ENCODE peak calls at places on chromosomes 6 and 20, in four cellular contexts. O is lung, K is HCT116, S is uterus. V is an unnamed sample.
A peak's percentile ranks its signal among the peaks of the same experiment; 100 is the strongest.

GRCh38 chr6:8193541-8193940 is 91.2 kb upstream of the EEF1E1 start:
- DNase-seq in O (no peak), K (no peak), S (no peak), V (no peak)

GRCh38 chr6:15322781-15323536 is 77.1 kb downstream of the JARID2 start:
- DNase-seq in O (no peak), K (peak; percentile 16), S (no peak), V (no peak)

GRCh38 chr20:21235713-21236445 is 67.3 kb upstream of the XRN2 start:
- DNase-seq in O (peak; percentile 55), K (peak; percentile 51), S (peak; percentile 43), V (peak; percentile 65)

GRCh38 chr20:18808712-18809111 is 4.9 kb upstream of the SCP2D1 start:
- DNase-seq in O (no peak), K (no peak), S (no peak), V (no peak)

GRCh38 chr6:133502451-133503259 is 261.5 kb downstream of the EYA4 start:
- DNase-seq in O (no peak), K (no peak), S (no peak), V (no peak)

GRCh38 chr6:9933674-9934073 is 481.2 kb downstream of the TFAP2A start:
- DNase-seq in O (no peak), K (no peak), S (no peak), V (no peak)

GRCh38 chr20:15930324-15931305 is 642.6 kb downstream of the KIF16B start:
- DNase-seq in O (peak; percentile 38), K (no peak), S (no peak), V (peak; percentile 34)

GRCh38 chr6:152309648-152310047 is 327.5 kb downstream of the SYNE1 start:
- DNase-seq in O (no peak), K (no peak), S (no peak), V (no peak)

GRCh38 chr6:137866200-137866913 is 702 bp upstream of the TNFAIP3 start:
- DNase-seq in O (no peak), K (no peak), S (peak; percentile 68), V (no peak)

GRCh38 chr6:5337573-5337972 is 76.3 kb downstream of the FARS2 start:
- DNase-seq in O (no peak), K (no peak), S (no peak), V (no peak)

GRCh38 chr6:74408844-74409243 is 712.8 kb downstream of the CD109 start:
- DNase-seq in O (no peak), K (no peak), S (no peak), V (no peak)

GRCh38 chr6:109239192-109239917 is 142.9 kb downstream of the CD164 start:
- DNase-seq in O (no peak), K (no peak), S (no peak), V (no peak)

GRCh38 chr6:138973481-138974140 is 14.4 kb downstream of the REPS1 start:
- DNase-seq in O (no peak), K (no peak), S (no peak), V (no peak)

GRCh38 chr20:62117658-62118057 is 4.6 kb upstream of the LSM14B start:
- DNase-seq in O (no peak), K (no peak), S (no peak), V (no peak)

GRCh38 chr6:28880894-28881780 is 42.6 kb downstream of the TRIM27 start:
- DNase-seq in O (peak; percentile 67), K (peak; percentile 62), S (peak; percentile 81), V (peak; percentile 57)

GRCh38 chr6:30450908-30451818 is 38.1 kb upstream of the HLA-E start:
- DNase-seq in O (no peak), K (no peak), S (no peak), V (no peak)

DNA sequence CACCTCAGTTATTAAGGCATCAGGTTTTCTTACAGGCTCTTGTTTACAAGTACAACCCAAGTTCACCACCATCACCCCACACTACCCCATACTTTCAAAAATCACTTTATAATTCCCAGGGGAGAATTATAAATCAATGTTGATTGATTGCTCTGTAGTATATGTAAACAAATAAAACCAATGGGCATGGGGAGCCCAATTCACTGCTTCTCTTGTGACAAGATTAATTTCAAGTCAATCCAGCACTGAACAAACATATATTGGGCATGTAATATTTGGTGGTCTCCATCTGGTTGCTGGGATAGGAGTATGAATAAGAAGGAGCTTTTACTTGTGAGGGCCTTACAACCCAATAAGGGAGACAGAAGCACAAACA is 95.8 kb downstream of the CLVS2 start:
- DNase-seq in O (no peak), K (no peak), S (no peak), V (no peak)
- H3K9me3 ChIP-seq in O (no peaks in the 10 kb centered on the region), K (no peaks in the 10 kb centered on the region), S (no peaks in the 10 kb centered on the region), V (no peaks in the 10 kb centered on the region)

GRCh38 chr6:93858213-93858612 is 438.9 kb upstream of the EPHA7 start:
- DNase-seq in O (no peak), K (no peak), S (no peak), V (peak; percentile 94)

GRCh38 chr6:93859964-93860363 is 440.6 kb upstream of the EPHA7 start:
- DNase-seq in O (no peak), K (no peak), S (no peak), V (no peak)
- H3K4me1 ChIP-seq in O (no peaks in the 10 kb centered on the region), K (no peaks in the 10 kb centered on the region), S (no peaks in the 10 kb centered on the region), V (peaks cover 16% of the 10 kb centered on the region)

DNA sequence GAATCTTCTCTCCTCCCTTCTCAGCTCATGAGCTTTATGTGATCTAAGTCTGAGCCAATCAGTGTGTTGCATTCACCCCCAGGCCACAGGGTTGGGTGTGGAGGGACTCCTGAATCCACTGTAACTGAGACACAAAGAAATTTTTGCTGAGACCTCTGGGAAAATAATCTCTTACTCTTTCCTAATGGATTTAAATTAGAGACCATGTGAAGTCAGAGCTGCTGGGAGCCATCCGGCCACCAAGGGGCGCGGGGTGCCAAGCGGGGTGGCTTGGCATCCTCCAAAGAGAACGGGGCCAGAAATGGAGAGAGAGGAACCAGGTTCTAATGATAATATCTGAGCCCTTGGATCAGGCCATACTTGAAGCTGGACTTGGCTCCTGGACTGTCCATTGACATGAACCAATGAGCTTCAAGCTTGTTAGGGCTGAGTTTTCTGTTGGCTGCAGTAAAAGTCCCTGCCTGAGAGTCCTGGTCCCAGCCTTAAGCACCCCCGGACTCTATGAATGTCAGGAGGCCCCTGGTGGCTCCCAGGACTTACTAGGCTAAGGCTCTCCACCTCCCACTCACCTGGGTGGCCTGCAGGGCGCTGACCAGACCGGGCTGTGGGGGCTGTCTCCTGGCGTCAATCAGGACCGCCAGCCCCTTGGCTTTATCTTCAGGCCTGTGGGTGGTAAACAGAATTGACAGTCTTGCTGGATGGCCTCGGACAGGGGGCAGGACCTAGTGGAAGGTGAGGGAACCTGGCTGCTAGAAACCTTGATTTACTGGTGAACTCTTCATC is 32.8 kb downstream of the KIAA1755 start:
- DNase-seq in O (no peak), K (no peak), S (no peak), V (no peak)
- H3K9me3 ChIP-seq in O (no peaks in the 10 kb centered on the region), K (no peaks in the 10 kb centered on the region), S (no peaks in the 10 kb centered on the region), V (no peaks in the 10 kb centered on the region)

GRCh38 chr20:48813930-48814546 is 13.8 kb downstream of the PREX1 start:
- DNase-seq in O (no peak), K (no peak), S (no peak), V (no peak)
- H3K4me1 ChIP-seq in O (no peaks in the 10 kb centered on the region), K (no peaks in the 10 kb centered on the region), S (no peaks in the 10 kb centered on the region), V (no peaks in the 10 kb centered on the region)

GRCh38 chr6:145587342-145587741 is 148.0 kb downstream of the EPM2A start:
- DNase-seq in O (no peak), K (no peak), S (no peak), V (no peak)
- H3K9me3 ChIP-seq in O (no peaks in the 10 kb centered on the region), K (no peaks in the 10 kb centered on the region), S (no peaks in the 10 kb centered on the region), V (no peaks in the 10 kb centered on the region)

GRCh38 chr6:43093361-43094289 is 17.5 kb downstream of the PTK7 start:
- DNase-seq in O (peak; percentile 51), K (no peak), S (peak; percentile 75), V (peak; percentile 67)
- H3K4me1 ChIP-seq in O (no peaks in the 10 kb centered on the region), K (peaks cover 51% of the 10 kb centered on the region), S (peaks cover 22% of the 10 kb centered on the region), V (peaks cover 28% of the 10 kb centered on the region)

GRCh38 chr20:56229821-56230220 is 18.7 kb upstream of the MC3R start:
- DNase-seq in O (no peak), K (no peak), S (no peak), V (no peak)
- H3K9me3 ChIP-seq in O (no peaks in the 10 kb centered on the region), K (peaks cover 4% of the 10 kb centered on the region), S (no peaks in the 10 kb centered on the region), V (no peaks in the 10 kb centered on the region)

DNA sequence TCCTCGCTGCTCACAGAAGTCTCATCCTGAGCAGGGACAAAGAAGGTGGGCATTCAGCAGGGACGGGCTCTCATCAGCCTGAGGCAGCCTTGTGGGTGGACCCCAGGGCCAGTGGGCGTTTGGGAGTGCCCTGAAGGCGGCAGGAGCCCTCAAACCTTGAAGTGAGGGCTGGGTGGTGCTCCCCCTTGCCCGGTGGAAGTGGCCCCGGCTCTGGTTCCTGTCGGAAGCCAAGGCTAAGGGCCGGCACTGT is 110.5 kb downstream of the NOL4L start:
- DNase-seq in O (no peak), K (no peak), S (no peak), V (no peak)
- H3K4me1 ChIP-seq in O (peaks cover 6% of the 10 kb centered on the region), K (peaks cover 9% of the 10 kb centered on the region), S (peaks cover 32% of the 10 kb centered on the region), V (peaks cover 19% of the 10 kb centered on the region)